ENCODE peak calls at places on chromosomes 11 and 22, in five cellular contexts. O is HCT116, T is neural progenitor cell, A is IMR-90, W is H9. Q is an unnamed sample.

GRCh38 chr22:31631381-31631780 is 30.6 kb downstream of the PISD start:
- DNase-seq in O (no peak), T (no peak), A (no peak), W (no peak), Q (no peak)

GRCh38 chr11:86212212-86212611 is 32.3 kb upstream of the EED start:
- DNase-seq in O (no peak), T (no peak), A (peak), W (no peak), Q (no peak)

GRCh38 chr11:16612801-16613400 is 125.5 kb upstream of the C11orf58 start:
- DNase-seq in O (no peak), T (peak), A (peak), W (peak), Q (peak)

GRCh38 chr11:6606471-6607189 is 3.1 kb downstream of the ILK start:
- DNase-seq in O (peak), T (peak), A (peak), W (peak), Q (peak)

GRCh38 chr11:37504066-37504611 is 906.1 kb upstream of the RAG2 start:
- DNase-seq in O (no peak), T (peak), A (peak), W (no peak), Q (peak)

GRCh38 chr22:40196628-40197027 is 18.9 kb downstream of the TNRC6B start:
- DNase-seq in O (no peak), T (no peak), A (peak), W (no peak), Q (no peak)

GRCh38 chr22:30270841-30271240 is 4.2 kb upstream of the OSM start:
- DNase-seq in O (no peak), T (no peak), A (peak), W (no peak), Q (no peak)

GRCh38 chr11:78350646-78351165 is 66.9 kb downstream of the GAB2 start:
- DNase-seq in O (no peak), T (peak), A (peak), W (no peak), Q (no peak)

GRCh38 chr11:15170698-15171097 is 56.0 kb downstream of the INSC start:
- DNase-seq in O (no peak), T (no peak), A (no peak), W (no peak), Q (no peak)

GRCh38 chr11:111731839-111732238 is 34.4 kb downstream of the PPP2R1B start:
- DNase-seq in O (no peak), T (no peak), A (no peak), W (no peak), Q (no peak)

GRCh38 chr11:8038393-8038792 is 42.6 kb upstream of the TUB start:
- DNase-seq in O (no peak), T (peak), A (no peak), W (no peak), Q (peak)

GRCh38 chr11:7564803-7565202 is 51.0 kb downstream of the PPFIBP2 start:
- DNase-seq in O (no peak), T (no peak), A (no peak), W (no peak), Q (no peak)

GRCh38 chr22:37559901-37560681 is at the start of gene CDC42EP1:
- DNase-seq in O (no peak), T (peak), A (peak), W (peak), Q (no peak)

GRCh38 chr11:1008001-1008400 is 28.5 kb downstream of the MUC6 start:
- DNase-seq in O (no peak), T (no peak), A (no peak), W (no peak), Q (no peak)

GRCh38 chr11:13759050-13759449 is 90.6 kb downstream of the FAR1 start:
- DNase-seq in O (no peak), T (no peak), A (no peak), W (no peak), Q (no peak)

GRCh38 chr11:69799582-69799981 is 19.6 kb downstream of the FGF3 start:
- DNase-seq in O (peak), T (peak), A (peak), W (peak), Q (no peak)

GRCh38 chr22:36816635-36817428 is at the start of gene PVALB:
- DNase-seq in O (no peak), T (peak), A (peak), W (no peak), Q (no peak)

GRCh38 chr22:42131562-42131961 is 952 bp upstream of the CYP2D6 start:
- DNase-seq in O (no peak), T (no peak), A (no peak), W (no peak), Q (no peak)

GRCh38 chr11:117231637-117232021 is 244 bp downstream of the PCSK7 start:
- DNase-seq in O (no peak), T (peak), A (no peak), W (no peak), Q (no peak)

GRCh38 chr22:24370426-24370825 is 57.0 kb upstream of the ADORA2A start:
- DNase-seq in O (no peak), T (no peak), A (no peak), W (no peak), Q (no peak)

GRCh38 chr11:5123802-5124521 is 14.2 kb downstream of the OR52A5 start:
- DNase-seq in O (peak), T (peak), A (peak), W (peak), Q (peak)

DNA sequence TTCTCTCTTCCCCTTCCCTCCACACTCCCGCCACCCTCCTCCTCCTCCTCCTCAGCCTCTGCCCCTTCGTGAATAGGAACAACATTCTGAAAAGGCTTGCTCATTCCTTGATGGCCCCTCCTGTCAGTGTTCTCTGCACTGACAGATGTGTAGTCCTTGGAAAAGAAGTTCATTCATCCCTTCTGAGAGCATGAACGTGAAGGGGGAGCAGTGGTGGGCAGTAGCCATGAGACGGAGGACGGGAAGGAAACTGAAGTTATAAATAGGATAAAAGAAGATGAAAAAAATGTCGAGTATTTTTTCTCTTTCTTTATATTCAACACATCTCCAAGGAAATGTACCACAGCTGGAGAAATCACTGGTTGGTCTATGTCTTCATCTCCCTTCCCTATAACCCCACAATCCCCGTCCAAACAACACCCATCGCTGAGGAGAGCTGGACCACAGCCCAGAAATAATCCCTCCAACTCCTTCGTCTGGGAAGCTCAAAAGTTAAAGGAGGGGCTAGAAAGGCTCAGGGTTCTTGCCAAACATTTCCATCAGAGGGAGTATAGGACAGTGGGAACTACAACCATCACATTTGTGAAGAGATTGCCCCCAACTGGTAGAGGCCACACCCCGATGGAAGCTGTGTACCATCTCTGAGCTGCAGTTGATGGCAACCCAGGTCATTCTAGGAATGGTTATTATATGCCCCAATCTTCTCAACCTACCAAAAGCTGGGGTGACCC is 33.5 kb downstream of the ETS1 start:
- DNase-seq in O (no peak), T (peak), A (peak), W (no peak), Q (no peak)
- H3K9ac ChIP-seq in O (no peak), T (no peak), A (no peak), W (no peak), Q (no peak)

DNA sequence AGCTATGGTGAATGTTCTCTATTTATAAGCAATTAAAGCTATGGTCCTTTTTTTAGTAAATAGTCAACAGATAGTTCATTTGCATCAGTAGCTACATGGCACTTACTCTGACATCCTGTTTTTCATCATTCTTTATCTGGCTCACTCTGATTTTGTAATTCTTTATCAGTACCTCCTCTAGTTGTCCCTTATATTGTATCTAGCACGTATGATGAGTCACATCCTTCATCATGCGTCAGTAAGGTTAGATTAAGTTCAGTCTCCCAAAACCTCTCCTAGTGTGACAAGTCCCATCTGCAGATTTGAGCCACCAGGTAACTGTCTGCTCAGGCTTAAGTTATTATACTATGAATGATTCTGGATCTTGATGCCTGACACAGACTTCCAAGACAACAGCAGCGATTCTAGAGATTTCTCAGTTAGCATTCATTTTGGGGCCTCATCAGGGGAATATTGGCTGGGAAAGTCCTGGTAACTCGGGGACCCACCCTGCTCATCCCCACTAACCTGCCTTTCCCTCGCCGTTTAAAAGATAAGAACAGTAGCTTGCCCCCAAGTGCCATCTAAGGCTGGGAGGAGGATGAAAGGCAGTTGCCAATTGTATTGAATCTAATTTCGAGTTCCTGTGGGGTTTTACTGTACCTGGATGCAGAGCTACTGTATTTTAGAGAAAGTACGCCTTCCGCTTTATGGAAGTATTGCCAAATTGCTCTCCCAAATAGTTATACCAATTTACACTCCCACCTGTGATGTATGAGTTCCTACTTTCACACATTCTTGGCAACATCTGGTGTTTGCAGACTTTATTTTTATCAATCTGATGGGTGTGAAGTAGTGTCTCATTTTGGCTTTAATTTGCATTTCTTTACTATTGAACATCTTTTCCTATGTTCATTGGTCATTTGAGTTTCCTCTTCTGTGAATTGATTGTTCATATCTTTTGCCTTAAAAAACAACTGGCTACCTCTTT is 55.9 kb downstream of the ZC3H12C start:
- DNase-seq in O (peak), T (no peak), A (peak), W (no peak), Q (no peak)
- H3K4me2 ChIP-seq in O (peak), T (no peak), A (no peak), W (no peak), Q (no peak)

GRCh38 chr11:108838804-108839128 is 173.9 kb downstream of the DDX10 start:
- DNase-seq in O (no peak), T (no peak), A (no peak), W (no peak), Q (no peak)

GRCh38 chr11:108838102-108838803 is 173.4 kb downstream of the DDX10 start:
- DNase-seq in O (no peak), T (no peak), A (no peak), W (no peak), Q (no peak)

GRCh38 chr11:108835624-108836023 is 170.8 kb downstream of the DDX10 start:
- DNase-seq in O (no peak), T (no peak), A (no peak), W (no peak), Q (no peak)

GRCh38 chr11:108836541-108836940 is 171.7 kb downstream of the DDX10 start:
- DNase-seq in O (no peak), T (no peak), A (no peak), W (no peak), Q (no peak)
- H3K9ac ChIP-seq in O (no peak), T (no peak), A (no peak), W (no peak), Q (no peak)

GRCh38 chr11:119236490-119236889 is 30.4 kb downstream of the CBL start:
- DNase-seq in O (no peak), T (no peak), A (peak), W (no peak), Q (no peak)

GRCh38 chr11:119236891-119237290 is 30.8 kb downstream of the CBL start:
- DNase-seq in O (no peak), T (no peak), A (peak), W (no peak), Q (no peak)

DNA sequence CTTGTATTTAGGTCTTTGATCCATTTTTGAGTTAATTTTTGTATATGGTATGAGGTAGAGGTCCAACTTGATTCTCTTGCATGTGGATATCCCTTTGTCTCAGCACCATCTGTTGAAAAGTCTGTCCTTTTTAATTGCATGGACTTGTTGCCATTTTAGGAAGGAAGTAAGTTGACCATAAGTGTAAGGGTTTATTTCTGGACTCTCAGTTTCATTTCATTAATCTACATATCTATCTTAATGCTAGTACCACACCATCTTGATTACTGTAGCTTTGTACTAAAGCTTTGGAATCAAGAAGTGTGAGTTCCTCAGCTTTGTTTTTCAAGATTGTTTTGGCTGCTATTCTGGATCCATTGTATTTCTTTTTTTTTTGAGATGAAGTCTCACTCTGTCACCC is 31.4 kb downstream of the CBL start:
- DNase-seq in O (no peak), T (no peak), A (no peak), W (no peak), Q (no peak)
- H3K4me2 ChIP-seq in O (no peak), T (no peak), A (no peak), W (no peak), Q (no peak)

Q was measured in neuronal stem cell.